ENCODE peak calls at places on chromosomes 6 and 20, in ten cellular contexts. One of them, this sample, is unnamed.

GRCh38 chr6:31474871-31475286 is 23.1 kb upstream of the MICB start:
- DNase-seq in HCT116: no peak
- DNase-seq in breast epithelium: no peak
- DNase-seq in OCI-LY7: no peak
- DNase-seq in psoas muscle: no peak
- DNase-seq in adrenal gland: no peak
- DNase-seq in A549: no peak
- DNase-seq in left lung: no peak
- DNase-seq in IMR-90: no peak
- DNase-seq in fibroblast of lung: no peak
- DNase-seq in this sample: no peak

GRCh38 chr20:16299892-16300291 is 273.4 kb downstream of the KIF16B start:
- DNase-seq in IMR-90: no peak
- DNase-seq in psoas muscle: no peak
- DNase-seq in breast epithelium: no peak
- DNase-seq in A549: no peak
- DNase-seq in adrenal gland: no peak
- DNase-seq in HCT116: no peak
- DNase-seq in left lung: no peak
- DNase-seq in fibroblast of lung: no peak
- DNase-seq in OCI-LY7: no peak
- DNase-seq in this sample: no peak

GRCh38 chr6:5657684-5658429 is 348.9 kb downstream of the NRN1 start:
- DNase-seq in OCI-LY7: no peak
- DNase-seq in left lung: no peak
- DNase-seq in psoas muscle: no peak
- DNase-seq in adrenal gland: no peak
- DNase-seq in IMR-90: peak
- DNase-seq in breast epithelium: no peak
- DNase-seq in A549: no peak
- DNase-seq in HCT116: no peak
- DNase-seq in fibroblast of lung: peak
- DNase-seq in this sample: no peak

GRCh38 chr6:167863897-167864296 is 37.2 kb downstream of the AFDN start:
- DNase-seq in fibroblast of lung: no peak
- DNase-seq in HCT116: no peak
- DNase-seq in IMR-90: no peak
- DNase-seq in left lung: no peak
- DNase-seq in adrenal gland: no peak
- DNase-seq in psoas muscle: no peak
- DNase-seq in A549: no peak
- DNase-seq in OCI-LY7: no peak
- DNase-seq in breast epithelium: no peak
- DNase-seq in this sample: no peak

GRCh38 chr6:45930419-45931059 is 85.1 kb downstream of the CLIC5 start:
- DNase-seq in IMR-90: peak
- DNase-seq in HCT116: peak
- DNase-seq in A549: peak
- DNase-seq in left lung: peak
- DNase-seq in OCI-LY7: peak
- DNase-seq in breast epithelium: peak
- DNase-seq in psoas muscle: peak
- DNase-seq in adrenal gland: peak
- DNase-seq in fibroblast of lung: peak
- DNase-seq in this sample: no peak

GRCh38 chr20:36848078-36848660 is 27.8 kb upstream of the TLDC2 start:
- DNase-seq in A549: no peak
- DNase-seq in psoas muscle: peak
- DNase-seq in fibroblast of lung: peak
- DNase-seq in OCI-LY7: no peak
- DNase-seq in left lung: no peak
- DNase-seq in breast epithelium: no peak
- DNase-seq in IMR-90: peak
- DNase-seq in adrenal gland: peak
- DNase-seq in HCT116: no peak
- DNase-seq in this sample: no peak

GRCh38 chr6:137191670-137192069 is 18.2 kb upstream of the IL22RA2 start:
- DNase-seq in breast epithelium: no peak
- DNase-seq in IMR-90: no peak
- DNase-seq in OCI-LY7: no peak
- DNase-seq in HCT116: no peak
- DNase-seq in left lung: no peak
- DNase-seq in adrenal gland: no peak
- DNase-seq in psoas muscle: no peak
- DNase-seq in A549: no peak
- DNase-seq in fibroblast of lung: no peak
- DNase-seq in this sample: no peak

GRCh38 chr6:151763938-151764680 is 43.4 kb upstream of the ESR1 start:
- DNase-seq in HCT116: peak
- DNase-seq in psoas muscle: peak
- DNase-seq in adrenal gland: peak
- DNase-seq in IMR-90: peak
- DNase-seq in fibroblast of lung: peak
- DNase-seq in A549: peak
- DNase-seq in left lung: peak
- DNase-seq in breast epithelium: peak
- DNase-seq in OCI-LY7: peak
- DNase-seq in this sample: peak

GRCh38 chr20:38204936-38205435 is 39.9 kb upstream of the TGM2 start:
- DNase-seq in HCT116: no peak
- DNase-seq in OCI-LY7: no peak
- DNase-seq in psoas muscle: no peak
- DNase-seq in breast epithelium: no peak
- DNase-seq in A549: no peak
- DNase-seq in adrenal gland: no peak
- DNase-seq in fibroblast of lung: no peak
- DNase-seq in left lung: no peak
- DNase-seq in IMR-90: peak
- DNase-seq in this sample: no peak

GRCh38 chr20:38202153-38202981 is 37.3 kb upstream of the TGM2 start:
- DNase-seq in IMR-90: no peak
- DNase-seq in fibroblast of lung: no peak
- DNase-seq in left lung: peak
- DNase-seq in psoas muscle: no peak
- DNase-seq in HCT116: no peak
- DNase-seq in A549: no peak
- DNase-seq in adrenal gland: no peak
- DNase-seq in OCI-LY7: no peak
- DNase-seq in breast epithelium: no peak
- DNase-seq in this sample: peak

GRCh38 chr20:38203337-38204003 is 38.4 kb upstream of the TGM2 start:
- DNase-seq in fibroblast of lung: no peak
- DNase-seq in IMR-90: no peak
- DNase-seq in breast epithelium: no peak
- DNase-seq in adrenal gland: no peak
- DNase-seq in OCI-LY7: no peak
- DNase-seq in A549: no peak
- DNase-seq in left lung: peak
- DNase-seq in HCT116: no peak
- DNase-seq in psoas muscle: no peak
- DNase-seq in this sample: peak

GRCh38 chr20:38201356-38201755 is 36.3 kb upstream of the TGM2 start:
- DNase-seq in A549: peak
- DNase-seq in adrenal gland: peak
- DNase-seq in IMR-90: peak
- DNase-seq in HCT116: no peak
- DNase-seq in left lung: peak
- DNase-seq in fibroblast of lung: peak
- DNase-seq in OCI-LY7: no peak
- DNase-seq in psoas muscle: peak
- DNase-seq in breast epithelium: no peak
- DNase-seq in this sample: peak

GRCh38 chr20:38202982-38203293 is 37.9 kb upstream of the TGM2 start:
- DNase-seq in left lung: peak
- DNase-seq in IMR-90: no peak
- DNase-seq in A549: no peak
- DNase-seq in adrenal gland: no peak
- DNase-seq in HCT116: no peak
- DNase-seq in breast epithelium: no peak
- DNase-seq in psoas muscle: no peak
- DNase-seq in fibroblast of lung: no peak
- DNase-seq in OCI-LY7: no peak
- DNase-seq in this sample: peak
- H3K4me3 ChIP-seq in left lung: no peak
- H3K4me3 ChIP-seq in IMR-90: no peak
- H3K4me3 ChIP-seq in A549: no peak
- H3K4me3 ChIP-seq in adrenal gland: no peak
- H3K4me3 ChIP-seq in HCT116: no peak
- H3K4me3 ChIP-seq in breast epithelium: no peak
- H3K4me3 ChIP-seq in psoas muscle: no peak
- H3K4me3 ChIP-seq in fibroblast of lung: no peak
- H3K4me3 ChIP-seq in OCI-LY7: no peak
- H3K4me3 ChIP-seq in this sample: no peak

GRCh38 chr20:1827974-1828785 is 67.0 kb upstream of the SIRPA start:
- DNase-seq in HCT116: peak
- DNase-seq in left lung: no peak
- DNase-seq in A549: peak
- DNase-seq in breast epithelium: peak
- DNase-seq in IMR-90: no peak
- DNase-seq in psoas muscle: no peak
- DNase-seq in adrenal gland: peak
- DNase-seq in fibroblast of lung: peak
- DNase-seq in OCI-LY7: no peak
- DNase-seq in this sample: no peak

GRCh38 chr20:1827510-1827973 is 67.7 kb upstream of the SIRPA start:
- DNase-seq in left lung: no peak
- DNase-seq in adrenal gland: no peak
- DNase-seq in fibroblast of lung: no peak
- DNase-seq in OCI-LY7: no peak
- DNase-seq in HCT116: no peak
- DNase-seq in breast epithelium: no peak
- DNase-seq in psoas muscle: no peak
- DNase-seq in A549: no peak
- DNase-seq in IMR-90: no peak
- DNase-seq in this sample: no peak

GRCh38 chr20:1829531-1829930 is 65.7 kb upstream of the SIRPA start:
- DNase-seq in left lung: no peak
- DNase-seq in A549: no peak
- DNase-seq in psoas muscle: no peak
- DNase-seq in adrenal gland: no peak
- DNase-seq in fibroblast of lung: no peak
- DNase-seq in IMR-90: no peak
- DNase-seq in HCT116: no peak
- DNase-seq in breast epithelium: no peak
- DNase-seq in OCI-LY7: no peak
- DNase-seq in this sample: no peak

GRCh38 chr20:1830240-1830639 is 65.0 kb upstream of the SIRPA start:
- DNase-seq in A549: peak
- DNase-seq in IMR-90: peak
- DNase-seq in fibroblast of lung: peak
- DNase-seq in HCT116: peak
- DNase-seq in psoas muscle: peak
- DNase-seq in breast epithelium: no peak
- DNase-seq in OCI-LY7: no peak
- DNase-seq in adrenal gland: peak
- DNase-seq in left lung: peak
- DNase-seq in this sample: no peak

DNA sequence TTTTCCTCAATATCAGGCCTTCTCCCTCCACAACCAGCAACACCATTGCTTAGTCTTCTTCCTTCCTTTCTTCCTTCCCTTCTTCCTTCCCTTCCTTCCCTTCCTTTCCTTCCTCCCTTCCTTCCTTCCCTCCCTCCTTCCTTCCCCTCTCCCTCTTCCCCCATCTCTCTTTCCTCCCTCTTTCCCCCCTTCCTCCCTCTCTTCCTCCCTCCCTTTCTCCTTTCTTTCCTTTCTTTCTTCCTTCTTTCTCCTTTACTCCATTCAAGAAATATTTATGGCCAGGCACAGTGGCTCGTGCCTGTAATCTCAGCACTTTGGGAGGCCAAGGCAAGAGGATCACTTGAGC is 66.4 kb upstream of the SIRPA start:
- DNase-seq in OCI-LY7: no peak
- DNase-seq in breast epithelium: no peak
- DNase-seq in psoas muscle: no peak
- DNase-seq in adrenal gland: no peak
- DNase-seq in fibroblast of lung: no peak
- DNase-seq in HCT116: no peak
- DNase-seq in left lung: no peak
- DNase-seq in IMR-90: no peak
- DNase-seq in A549: no peak
- DNase-seq in this sample: no peak
- H3K27ac ChIP-seq in OCI-LY7: no peak
- H3K27ac ChIP-seq in breast epithelium: peak
- H3K27ac ChIP-seq in psoas muscle: no peak
- H3K27ac ChIP-seq in adrenal gland: peak
- H3K27ac ChIP-seq in fibroblast of lung: no peak
- H3K27ac ChIP-seq in HCT116: peak
- H3K27ac ChIP-seq in left lung: no peak
- H3K27ac ChIP-seq in IMR-90: peak
- H3K27ac ChIP-seq in A549: peak
- H3K27ac ChIP-seq in this sample: no peak

DNA sequence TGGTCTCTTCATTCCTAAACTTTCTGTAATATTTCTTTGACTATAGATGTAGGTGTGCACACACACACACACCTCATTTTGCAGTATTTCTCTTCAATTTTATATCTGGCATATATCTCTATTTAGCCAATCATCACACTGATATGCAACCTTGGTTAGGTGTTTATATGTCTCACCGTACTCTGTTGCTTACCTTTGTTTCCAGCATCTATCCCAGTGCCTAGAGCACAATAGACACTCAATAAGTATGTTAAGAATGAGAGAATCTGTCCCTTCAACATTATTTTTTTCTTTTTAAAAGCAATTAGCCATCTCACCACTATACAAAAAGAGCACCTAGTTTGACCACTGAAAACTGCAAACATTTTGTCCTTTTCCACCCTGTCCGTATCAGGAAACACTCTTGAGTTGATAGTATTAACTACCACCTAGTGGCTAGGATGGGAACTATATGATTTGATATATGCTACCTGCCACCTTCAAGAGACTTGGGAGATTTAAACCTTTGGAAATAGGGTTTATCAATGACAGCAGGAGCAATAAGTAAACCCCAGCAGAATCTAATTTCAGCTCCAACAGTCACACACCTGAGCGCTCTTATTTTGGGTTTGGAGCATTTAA is 48.7 kb upstream of the RSPO3 start:
- DNase-seq in fibroblast of lung: peak
- DNase-seq in breast epithelium: no peak
- DNase-seq in OCI-LY7: peak
- DNase-seq in A549: peak
- DNase-seq in left lung: no peak
- DNase-seq in psoas muscle: no peak
- DNase-seq in HCT116: peak
- DNase-seq in adrenal gland: no peak
- DNase-seq in IMR-90: peak
- DNase-seq in this sample: no peak
- TF ChIP-seq CTCF in fibroblast of lung: peak
- TF ChIP-seq CTCF in breast epithelium: peak
- TF ChIP-seq CTCF in OCI-LY7: peak
- TF ChIP-seq CTCF in A549: peak
- TF ChIP-seq CTCF in left lung: peak
- TF ChIP-seq CTCF in psoas muscle: peak
- TF ChIP-seq CTCF in HCT116: peak
- TF ChIP-seq CTCF in adrenal gland: no peak
- TF ChIP-seq CTCF in IMR-90: peak
- TF ChIP-seq CTCF in this sample: peak

DNA sequence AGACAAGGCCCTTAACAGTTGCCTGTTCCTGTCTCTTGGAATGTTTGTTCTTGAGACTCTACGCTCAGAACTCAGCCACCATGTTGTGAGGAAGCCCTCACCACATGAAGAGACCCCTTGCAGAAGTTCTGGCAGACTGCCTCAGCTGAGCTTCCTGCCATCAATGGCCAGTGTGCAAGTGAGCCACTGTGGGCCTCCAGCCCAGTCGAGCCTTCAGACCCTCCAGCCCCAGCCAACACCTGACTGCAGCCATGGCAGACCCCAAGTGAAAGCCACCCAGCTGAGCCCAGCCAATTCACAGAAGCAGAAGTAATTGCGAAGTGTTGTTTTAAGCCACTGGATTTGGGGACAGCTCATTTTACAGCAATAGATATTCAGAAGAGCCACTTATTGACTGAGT is 78.3 kb downstream of the SNX5 start:
- DNase-seq in A549: no peak
- DNase-seq in adrenal gland: no peak
- DNase-seq in breast epithelium: no peak
- DNase-seq in HCT116: no peak
- DNase-seq in left lung: no peak
- DNase-seq in psoas muscle: no peak
- DNase-seq in IMR-90: no peak
- DNase-seq in fibroblast of lung: no peak
- DNase-seq in OCI-LY7: no peak
- DNase-seq in this sample: no peak
- H3K4me3 ChIP-seq in A549: no peak
- H3K4me3 ChIP-seq in adrenal gland: no peak
- H3K4me3 ChIP-seq in breast epithelium: no peak
- H3K4me3 ChIP-seq in HCT116: no peak
- H3K4me3 ChIP-seq in left lung: no peak
- H3K4me3 ChIP-seq in psoas muscle: no peak
- H3K4me3 ChIP-seq in IMR-90: no peak
- H3K4me3 ChIP-seq in fibroblast of lung: no peak
- H3K4me3 ChIP-seq in OCI-LY7: no peak
- H3K4me3 ChIP-seq in this sample: no peak

This sample was measured in coronary artery.